ENCODE peak calls at places on chromosomes 16 and 17, in eight cellular contexts. H, L, Z, U, R, J, E and K are unnamed samples.

GRCh38 chr16:47057631-47057996 is 84.1 kb upstream of the DNAJA2 start:
- DNase-seq in R (no peak), Z (no peak), J (no peak), E (no peak), H (no peak), U (no peak), L (no peak), K (no peak)

GRCh38 chr17:37643829-37644228 is 583 bp upstream of the DDX52 start:
- DNase-seq in H (no peak), E (no peak), Z (no peak), L (no peak), U (no peak), R (no peak), J (no peak), K (no peak)

GRCh38 chr16:17962726-17963125 is 373.8 kb downstream of the NPIPA8 start:
- DNase-seq in H (no peak), U (no peak), R (no peak), J (no peak), E (no peak), Z (no peak), L (no peak), K (no peak)

GRCh38 chr16:2756288-2757015 is 4.0 kb downstream of the SRRM2 start:
- DNase-seq in J (no peak), R (no peak), U (no peak), H (no peak), Z (no peak), L (no peak), E (no peak), K (peak)

GRCh38 chr17:61503961-61504360 is 51.7 kb downstream of the TBX4 start:
- DNase-seq in H (no peak), Z (no peak), R (no peak), J (no peak), L (no peak), E (no peak), U (no peak), K (no peak)

GRCh38 chr16:55982597-55982996 is 107.4 kb upstream of the CES5A start:
- DNase-seq in Z (no peak), R (no peak), U (no peak), H (no peak), J (no peak), L (no peak), E (no peak), K (no peak)

GRCh38 chr17:7083592-7083991 is 3.5 kb upstream of the CLEC10A start:
- DNase-seq in E (peak), U (no peak), R (no peak), L (no peak), H (no peak), J (no peak), Z (no peak), K (no peak)

GRCh38 chr17:8326591-8327583 is 12.8 kb upstream of the ODF4 start:
- DNase-seq in U (peak), E (no peak), J (peak), L (no peak), H (peak), Z (peak), R (peak), K (no peak)

GRCh38 chr17:7654832-7655540 is 4.3 kb downstream of the ATP1B2 start:
- DNase-seq in J (peak), E (no peak), R (no peak), U (no peak), L (no peak), Z (no peak), H (no peak), K (no peak)

GRCh38 chr16:88764913-88765349 is 20.1 kb downstream of the PIEZO1 start:
- DNase-seq in J (no peak), L (no peak), E (peak), Z (no peak), R (no peak), H (no peak), U (no peak), K (no peak)

GRCh38 chr16:15059324-15059723 is 3.5 kb upstream of the NTAN1 start:
- DNase-seq in J (no peak), Z (no peak), E (no peak), U (no peak), R (no peak), H (no peak), L (no peak), K (no peak)

GRCh38 chr17:56431736-56432135 is 161.8 kb upstream of the NOG start:
- DNase-seq in R (no peak), Z (no peak), U (no peak), E (no peak), J (no peak), L (no peak), H (no peak), K (no peak)

GRCh38 chr16:88599825-88600538 is 29.8 kb downstream of the ZC3H18 start:
- DNase-seq in E (no peak), R (no peak), H (no peak), J (no peak), U (no peak), Z (no peak), L (no peak), K (no peak)

GRCh38 chr16:83530293-83530692 is 277.5 kb upstream of the HSBP1 start:
- DNase-seq in H (no peak), J (no peak), U (no peak), L (no peak), E (no peak), R (no peak), Z (no peak), K (no peak)

GRCh38 chr17:57898487-57899311 is 48.9 kb upstream of the MRPS23 start:
- DNase-seq in H (no peak), Z (no peak), J (peak), E (no peak), L (peak), U (no peak), R (no peak), K (no peak)

GRCh38 chr17:29089601-29090044 is 46.7 kb downstream of the PIPOX start:
- DNase-seq in J (peak), E (no peak), U (no peak), L (no peak), Z (no peak), H (no peak), R (no peak), K (no peak)

GRCh38 chr16:23504453-23505179 is 5.7 kb downstream of the GGA2 start:
- DNase-seq in L (no peak), J (no peak), R (peak), E (peak), Z (peak), H (peak), U (peak), K (peak)

GRCh38 chr17:31584436-31585279 is 193.2 kb downstream of the RAB11FIP4 start:
- DNase-seq in E (no peak), R (no peak), Z (no peak), H (no peak), U (no peak), L (no peak), J (no peak), K (no peak)

GRCh38 chr17:73591278-73592078 is 52.8 kb downstream of the SDK2 start:
- DNase-seq in Z (peak), U (peak), R (peak), L (no peak), E (no peak), J (no peak), H (no peak), K (peak)

GRCh38 chr17:56112086-56112485 is 41.2 kb upstream of the ANKFN1 start:
- DNase-seq in J (no peak), U (no peak), R (no peak), E (no peak), H (no peak), L (no peak), Z (no peak), K (no peak)

GRCh38 chr16:52549011-52549692 is 2.2 kb upstream of the TOX3 start:
- DNase-seq in J (no peak), H (no peak), Z (no peak), L (no peak), E (no peak), R (no peak), U (no peak), K (no peak)

GRCh38 chr17:70905796-70906195 is 736.5 kb downstream of the KCNJ2 start:
- DNase-seq in R (no peak), H (no peak), U (no peak), L (peak), E (peak), J (no peak), Z (no peak), K (no peak)

GRCh38 chr16:27401768-27402568 is at the start of gene IL21R:
- DNase-seq in R (no peak), U (peak), Z (peak), J (no peak), H (peak), L (peak), E (no peak), K (peak)

GRCh38 chr17:81647640-81648012 is 8.7 kb downstream of the PDE6G start:
- DNase-seq in U (no peak), H (no peak), E (no peak), Z (no peak), L (no peak), J (no peak), R (no peak), K (no peak)

GRCh38 chr17:39130205-39130604 is 21.2 kb downstream of the PLXDC1 start:
- DNase-seq in H (no peak), Z (no peak), L (no peak), R (no peak), J (no peak), U (no peak), E (no peak), K (no peak)

GRCh38 chr16:80309178-80309577 is 231.6 kb upstream of the DYNLRB2 start:
- DNase-seq in L (no peak), R (no peak), Z (no peak), J (no peak), H (no peak), E (no peak), U (no peak), K (no peak)